ENCODE peak calls at places on chromosomes 11 and 22, in seven cellular contexts. U is amygdala, Q is GDM1, Y is iris pigment epithelial cell, B is GM23338, J is H54, X is HEK293T. D is an unnamed sample.

GRCh38 chr22:39527481-39527961 is 5.0 kb downstream of the RPS19BP1 start:
- DNase-seq in Q (no peak), Y (peak), B (peak), J (no peak), U (no peak), X (no peak), D (no peak)

GRCh38 chr11:119778391-119779194 is 49.6 kb upstream of the NECTIN1 start:
- DNase-seq in Q (no peak), U (no peak), X (no peak), J (no peak), Y (no peak), B (no peak), D (no peak)

GRCh38 chr22:50444663-50445062 is 30.2 kb downstream of the SBF1 start:
- DNase-seq in B (no peak), J (peak), X (no peak), Y (peak), U (no peak), Q (no peak), D (no peak)

GRCh38 chr22:23845661-23846469 is 7.1 kb upstream of the DERL3 start:
- DNase-seq in X (no peak), J (no peak), Y (no peak), U (no peak), Q (no peak), B (no peak), D (no peak)

GRCh38 chr11:112421854-112422253 is 161.2 kb upstream of the PLET1 start:
- DNase-seq in Q (no peak), Y (no peak), B (no peak), J (no peak), X (no peak), U (no peak), D (no peak)

GRCh38 chr11:12175694-12176241 is 65.4 kb downstream of the MICAL2 start:
- DNase-seq in Y (peak), U (no peak), J (peak), Q (no peak), B (no peak), X (no peak), D (no peak)

GRCh38 chr11:26247340-26247739 is 84.6 kb upstream of the ANO3 start:
- DNase-seq in Y (peak), Q (no peak), U (no peak), B (no peak), J (no peak), X (no peak), D (no peak)

GRCh38 chr11:118156531-118157185 is 4.0 kb upstream of the SCN4B start:
- DNase-seq in X (peak), Q (no peak), J (no peak), Y (no peak), B (peak), U (no peak), D (no peak)

GRCh38 chr11:47410404-47411264 is 2.2 kb downstream of the SLC39A13 start:
- DNase-seq in Q (no peak), B (no peak), Y (no peak), J (no peak), U (no peak), X (no peak), D (no peak)